ENCODE peak calls at places on chromosomes 3 and 15, in ten cellular contexts. X, P, W, H, B, T, D, V, G and Z are unnamed samples.

GRCh38 chr15:94584833-94585244 is 353.5 kb downstream of the MCTP2 start:
- DNase-seq in X (peak; percentile 7), P (peak; percentile 8), W (no peak), H (no peak), B (no peak), T (no peak), D (no peak), V (no peak), G (no peak), Z (peak; percentile 30)

GRCh38 chr3:147120029-147120428 is 286.3 kb downstream of the ZIC4 start:
- DNase-seq in X (no peak), P (no peak), W (no peak), H (no peak), B (peak; percentile 11), T (no peak), D (no peak), V (no peak), G (no peak), Z (no peak)

GRCh38 chr15:79918278-79918677 is 21.5 kb upstream of the MTHFS start:
- DNase-seq in X (no peak), P (no peak), W (no peak), H (no peak), B (peak; percentile 61), T (no peak), D (peak; percentile 52), V (no peak), G (no peak), Z (no peak)

GRCh38 chr15:39301589-39301999 is 279.3 kb upstream of the THBS1 start:
- DNase-seq in X (no peak), P (no peak), W (no peak), H (no peak), B (no peak), T (no peak), D (no peak), V (no peak), G (no peak), Z (no peak)

GRCh38 chr3:140004271-140004670 is 69.3 kb downstream of the CLSTN2 start:
- DNase-seq in X (no peak), P (no peak), W (no peak), H (no peak), B (no peak), T (no peak), D (peak; percentile 36), V (no peak), G (no peak), Z (no peak)

GRCh38 chr3:110381992-110382391 is 689.6 kb upstream of the NECTIN3 start:
- DNase-seq in X (no peak), P (no peak), W (no peak), H (no peak), B (no peak), T (no peak), D (no peak), V (no peak), G (no peak), Z (no peak)

GRCh38 chr3:4351164-4351855 is 48.1 kb downstream of the SETMAR start:
- DNase-seq in X (peak; percentile 71), P (no peak), W (no peak), H (no peak), B (peak; percentile 31), T (no peak), D (no peak), V (no peak), G (no peak), Z (no peak)

GRCh38 chr15:58931985-58932384 is 1.5 kb downstream of the SLTM start:
- DNase-seq in X (peak; percentile 29), P (no peak), W (no peak), H (no peak), B (peak; percentile 29), T (no peak), D (no peak), V (no peak), G (no peak), Z (no peak)

GRCh38 chr3:181613813-181614212 is 97.9 kb upstream of the SOX2 start:
- DNase-seq in X (no peak), P (no peak), W (no peak), H (no peak), B (no peak), T (no peak), D (no peak), V (no peak), G (no peak), Z (no peak)

GRCh38 chr15:56871180-56871579 is 47.3 kb upstream of the TCF12 start:
- DNase-seq in X (no peak), P (no peak), W (no peak), H (no peak), B (no peak), T (peak; percentile 12), D (no peak), V (no peak), G (no peak), Z (no peak)

GRCh38 chr15:20367093-20367492 is 174.5 kb downstream of the GOLGA6L6 start:
- DNase-seq in X (no peak), P (no peak), W (no peak), H (no peak), B (no peak), T (no peak), D (no peak), V (no peak), G (no peak), Z (no peak)

GRCh38 chr15:20368974-20369373 is 172.6 kb downstream of the GOLGA6L6 start:
- DNase-seq in X (no peak), P (no peak), W (no peak), H (no peak), B (no peak), T (no peak), D (no peak), V (no peak), G (no peak), Z (no peak)
- H3K9me3 ChIP-seq in X (no peaks in the 10 kb centered on the region), P (no peaks in the 10 kb centered on the region), W (peaks cover 3% of the 10 kb centered on the region), H (no peaks in the 10 kb centered on the region), B (peaks cover 44% of the 10 kb centered on the region), T (peaks cover 33% of the 10 kb centered on the region), D (no peaks in the 10 kb centered on the region), V (no peaks in the 10 kb centered on the region), G (no peaks in the 10 kb centered on the region), Z (no peaks in the 10 kb centered on the region)

GRCh38 chr15:68097029-68097428 is 42.9 kb downstream of the PIAS1 start:
- DNase-seq in X (no peak), P (no peak), W (no peak), H (no peak), B (no peak), T (no peak), D (no peak), V (no peak), G (no peak), Z (no peak)
- H3K9me3 ChIP-seq in X (peaks cover 8% of the 10 kb centered on the region), P (no peaks in the 10 kb centered on the region), W (peaks cover 11% of the 10 kb centered on the region), H (peaks cover 9% of the 10 kb centered on the region), B (peaks cover 18% of the 10 kb centered on the region), T (peaks cover 10% of the 10 kb centered on the region), D (peaks cover 4% of the 10 kb centered on the region), V (no peaks in the 10 kb centered on the region), G (peaks cover 4% of the 10 kb centered on the region), Z (peaks cover 9% of the 10 kb centered on the region)

DNA sequence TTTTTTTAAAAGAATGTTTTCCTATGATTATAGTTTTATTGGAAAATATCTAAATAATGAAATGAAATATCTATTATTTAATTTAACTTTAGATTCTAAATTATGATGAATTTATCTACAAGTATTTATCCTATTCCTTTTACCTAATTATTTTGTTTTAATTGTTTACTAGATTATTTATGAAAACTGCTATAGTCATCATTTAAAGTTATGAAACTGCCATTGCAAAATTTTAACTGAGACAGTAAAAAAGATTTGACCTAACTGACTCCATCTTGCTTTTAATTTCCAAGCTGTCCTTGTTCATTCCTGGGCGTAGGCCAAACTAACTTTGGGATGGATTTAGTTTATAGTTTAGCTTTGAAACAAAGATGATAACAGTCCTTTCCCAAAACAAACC is 25.9 kb upstream of the FAM3D start:
- DNase-seq in X (no peak), P (no peak), W (no peak), H (no peak), B (no peak), T (no peak), D (no peak), V (no peak), G (no peak), Z (no peak)
- H3K9me3 ChIP-seq in X (no peaks in the 10 kb centered on the region), P (no peaks in the 10 kb centered on the region), W (no peaks in the 10 kb centered on the region), H (peaks cover 6% of the 10 kb centered on the region), B (peaks cover 9% of the 10 kb centered on the region), T (peaks cover 9% of the 10 kb centered on the region), D (peaks cover 14% of the 10 kb centered on the region), V (no peaks in the 10 kb centered on the region), G (no peaks in the 10 kb centered on the region), Z (peaks cover 6% of the 10 kb centered on the region)

DNA sequence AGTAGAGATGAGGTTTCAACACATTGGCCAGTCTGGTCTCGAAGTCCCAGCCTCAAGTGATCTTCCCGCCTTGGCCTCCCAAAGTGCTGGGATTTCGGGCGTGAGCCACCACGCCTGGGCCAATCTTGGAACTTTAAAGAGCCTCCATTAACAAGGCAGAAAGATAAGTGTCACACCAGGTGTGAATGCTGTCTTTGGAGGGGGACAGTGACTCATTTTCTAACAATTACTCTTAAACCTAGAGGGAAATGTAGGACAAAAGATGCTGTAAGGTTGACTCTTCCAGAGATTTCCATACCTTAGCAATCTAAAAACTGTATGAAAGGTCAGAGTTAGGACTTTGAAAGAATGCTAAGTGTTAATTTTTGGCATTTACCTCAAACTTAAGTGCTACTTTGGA is 84.9 kb downstream of the FNDC3B start:
- DNase-seq in X (no peak), P (no peak), W (no peak), H (no peak), B (no peak), T (no peak), D (no peak), V (no peak), G (no peak), Z (no peak)
- H3K9me3 ChIP-seq in X (no peaks in the 10 kb centered on the region), P (no peaks in the 10 kb centered on the region), W (no peaks in the 10 kb centered on the region), H (no peaks in the 10 kb centered on the region), B (no peaks in the 10 kb centered on the region), T (no peaks in the 10 kb centered on the region), D (no peaks in the 10 kb centered on the region), V (no peaks in the 10 kb centered on the region), G (no peaks in the 10 kb centered on the region), Z (no peaks in the 10 kb centered on the region)

GRCh38 chr3:166519443-166519842 is 682.2 kb upstream of the BCHE start:
- DNase-seq in X (no peak), P (no peak), W (no peak), H (no peak), B (no peak), T (no peak), D (no peak), V (no peak), G (no peak), Z (no peak)

GRCh38 chr3:166518040-166518439 is 680.8 kb upstream of the BCHE start:
- DNase-seq in X (no peak), P (no peak), W (peak; percentile 10), H (no peak), B (no peak), T (no peak), D (no peak), V (no peak), G (no peak), Z (no peak)
- H3K9me3 ChIP-seq in X (no peaks in the 10 kb centered on the region), P (no peaks in the 10 kb centered on the region), W (peaks cover 4% of the 10 kb centered on the region), H (no peaks in the 10 kb centered on the region), B (peaks cover 4% of the 10 kb centered on the region), T (no peaks in the 10 kb centered on the region), D (no peaks in the 10 kb centered on the region), V (no peaks in the 10 kb centered on the region), G (no peaks in the 10 kb centered on the region), Z (no peaks in the 10 kb centered on the region)